ENCODE peak calls at places on chromosomes 7 and 10, in eight cellular contexts. P, Y, N, R, J, U, Q and G are unnamed samples.

GRCh38 chr7:86786376-86786775 is 142.7 kb downstream of the GRM3 start:
- DNase-seq in P (no peak), Y (no peak), N (no peak), R (no peak), J (no peak), U (no peak), Q (no peak), G (no peak)

GRCh38 chr10:22560391-22561239 is 153.8 kb downstream of the PIP4K2A start:
- DNase-seq in P (no peak), Y (no peak), N (no peak), R (no peak), J (no peak), U (no peak), Q (no peak), G (no peak)

GRCh38 chr10:109027534-109028185 is 895.7 kb downstream of the XPNPEP1 start:
- DNase-seq in P (no peak), Y (no peak), N (no peak), R (no peak), J (no peak), U (no peak), Q (no peak), G (no peak)

GRCh38 chr7:46565712-46566111 is 644.6 kb upstream of the IGFBP3 start:
- DNase-seq in P (no peak), Y (no peak), N (no peak), R (no peak), J (no peak), U (no peak), Q (no peak), G (no peak)

GRCh38 chr10:64396105-64396504 is 874.9 kb downstream of the REEP3 start:
- DNase-seq in P (no peak), Y (no peak), N (no peak), R (no peak), J (no peak), U (no peak), Q (no peak), G (no peak)

GRCh38 chr7:120725376-120726039 is 132.4 kb downstream of the TSPAN12 start:
- DNase-seq in P (no peak), Y (no peak), N (no peak), R (no peak), J (no peak), U (no peak), Q (peak; percentile 69), G (no peak)

GRCh38 chr7:68925241-68925640 is 673.0 kb upstream of the AUTS2 start:
- DNase-seq in P (no peak), Y (no peak), N (no peak), R (no peak), J (no peak), U (no peak), Q (no peak), G (no peak)

GRCh38 chr10:123136221-123136805 is 543 bp downstream of the HMX3 start:
- DNase-seq in P (no peak), Y (no peak), N (no peak), R (no peak), J (no peak), U (no peak), Q (no peak), G (no peak)

GRCh38 chr7:9030131-9030530 is 596.7 kb downstream of the NXPH1 start:
- DNase-seq in P (no peak), Y (no peak), N (no peak), R (no peak), J (no peak), U (no peak), Q (no peak), G (no peak)
- H3K27ac ChIP-seq in P (no peak overlapping the region), Y (no peak overlapping the region), N (no peak overlapping the region), R (no peak overlapping the region), J (no peak overlapping the region), U (no peak overlapping the region), Q (no peak overlapping the region), G (no peak overlapping the region)

GRCh38 chr10:99984201-99984600 is 25.5 kb downstream of the DNMBP start:
- DNase-seq in P (no peak), Y (no peak), N (no peak), R (no peak), J (no peak), U (no peak), Q (peak; percentile 12), G (no peak)
- H3K4me3 ChIP-seq in P (no peak overlapping the region), Y (no peak overlapping the region), N (no peak overlapping the region), R (no peak overlapping the region), J (peak overlapping the region; percentile 4), U (no peak overlapping the region), Q (no peak overlapping the region), G (no peak overlapping the region)

DNA sequence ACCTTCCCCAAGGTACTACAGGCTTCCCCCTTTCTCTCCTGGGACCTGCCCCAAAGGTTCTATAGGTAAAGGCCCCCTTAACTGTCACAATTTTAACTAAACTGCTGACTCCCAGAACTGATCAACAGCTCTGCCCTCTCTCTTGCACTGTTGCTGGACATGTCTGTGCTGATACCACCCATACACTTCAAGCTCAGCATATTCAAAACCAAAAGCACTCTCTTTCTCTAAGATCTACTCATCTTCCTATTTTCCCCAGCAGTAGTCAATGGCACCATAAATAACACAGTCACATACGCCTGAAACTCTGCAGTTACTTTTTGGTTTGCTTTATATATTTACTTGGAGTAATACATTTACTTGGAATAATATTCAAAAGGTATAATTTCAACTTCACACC is 12.3 kb downstream of the OSBPL3 start:
- DNase-seq in P (no peak), Y (no peak), N (no peak), R (no peak), J (no peak), U (no peak), Q (no peak), G (no peak)
- H3K27ac ChIP-seq in P (no peak overlapping the region), Y (no peak overlapping the region), N (no peak overlapping the region), R (no peak overlapping the region), J (no peak overlapping the region), U (no peak overlapping the region), Q (no peak overlapping the region), G (no peak overlapping the region)

DNA sequence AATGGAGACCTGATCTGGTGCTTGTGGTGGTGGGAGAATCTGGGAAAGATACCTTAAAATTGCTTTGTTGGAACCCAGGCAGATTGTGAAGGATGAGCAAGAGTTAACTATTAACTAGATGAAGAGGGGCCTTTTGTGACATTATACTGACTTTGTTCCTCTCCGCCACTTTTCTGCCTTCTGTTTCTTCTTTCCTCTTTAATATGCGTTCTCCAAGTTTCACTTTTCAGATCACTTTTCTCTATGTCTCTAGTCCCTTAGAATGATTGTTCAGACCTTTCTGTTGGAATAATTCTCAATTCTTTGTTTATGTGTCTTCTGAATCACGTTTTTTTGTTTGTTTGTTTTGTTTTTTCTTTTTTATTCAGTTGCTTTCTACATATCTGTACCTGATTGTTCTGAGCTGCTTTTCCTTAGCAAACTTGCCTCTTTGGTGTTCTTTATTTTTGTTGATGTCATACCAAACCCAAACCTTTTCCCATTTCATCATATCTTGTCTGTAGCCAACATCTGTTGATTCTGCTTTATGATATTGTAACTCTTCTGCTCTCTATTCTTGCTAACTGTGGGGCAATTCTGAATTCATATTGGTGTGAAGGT is 2.8 kb downstream of the BMPR1A start:
- DNase-seq in P (no peak), Y (no peak), N (no peak), R (no peak), J (no peak), U (no peak), Q (no peak), G (no peak)
- H3K4me3 ChIP-seq in P (no peak overlapping the region), Y (no peak overlapping the region), N (peak overlapping the region; percentile 59), R (peak overlapping the region; percentile 74), J (peak overlapping the region; percentile 88), U (peak overlapping the region; percentile 82), Q (peak overlapping the region; percentile 93), G (peak overlapping the region; percentile 63)

GRCh38 chr10:80160361-80161128 is 28.0 kb downstream of the PLAC9 start:
- DNase-seq in P (no peak), Y (no peak), N (no peak), R (no peak), J (no peak), U (no peak), Q (no peak), G (no peak)

GRCh38 chr10:80163741-80164341 is 31.3 kb downstream of the PLAC9 start:
- DNase-seq in P (no peak), Y (peak; percentile 70), N (no peak), R (no peak), J (peak; percentile 61), U (no peak), Q (no peak), G (no peak)

GRCh38 chr10:80159166-80159888 is 26.8 kb downstream of the PLAC9 start:
- DNase-seq in P (no peak), Y (no peak), N (no peak), R (no peak), J (no peak), U (no peak), Q (no peak), G (no peak)

GRCh38 chr10:80158598-80159127 is 26.1 kb downstream of the PLAC9 start:
- DNase-seq in P (no peak), Y (peak; percentile 59), N (no peak), R (peak; percentile 87), J (peak; percentile 92), U (peak; percentile 75), Q (peak; percentile 89), G (peak; percentile 69)

GRCh38 chr10:80161321-80162084 is 29.0 kb downstream of the PLAC9 start:
- DNase-seq in P (no peak), Y (no peak), N (no peak), R (no peak), J (no peak), U (no peak), Q (no peak), G (no peak)
- H3K27ac ChIP-seq in P (no peak overlapping the region), Y (no peak overlapping the region), N (no peak overlapping the region), R (no peak overlapping the region), J (peak overlapping the region; percentile 81), U (no peak overlapping the region), Q (no peak overlapping the region), G (peak overlapping the region; percentile 95)